ENCODE peak calls at places on chromosomes 4 and X, in five cellular contexts. I is aorta; N is ovary; J is CD8-positive, alpha-beta T cell; E is bronchial epithelial cell. U is an unnamed sample. For H3K27me3, the result is how much of the 10 kb centered on the place peaks cover.

GRCh38 chr4:65943076-65943475 is 272.8 kb upstream of the EPHA5 start:
- DNase-seq in I (no peak), N (no peak), J (no peak), E (peak), U (no peak)

GRCh38 chrX:18886344-18887161 is 97.4 kb downstream of the PHKA2 start:
- DNase-seq in I (peak), N (peak), J (peak), E (peak), U (peak)

GRCh38 chr4:11404431-11404830 is 24.3 kb downstream of the HS3ST1 start:
- DNase-seq in I (no peak), N (no peak), J (no peak), E (peak), U (no peak)

GRCh38 chrX:2898861-2899512 is 30.2 kb downstream of the ARSD start:
- DNase-seq in I (no peak), N (no peak), J (no peak), E (peak), U (no peak)

GRCh38 chr4:145613546-145614234 is 5.5 kb upstream of the MMAA start:
- DNase-seq in I (no peak), N (no peak), J (no peak), E (no peak), U (no peak)

GRCh38 chr4:145587088-145587487 is 32.1 kb upstream of the MMAA start:
- DNase-seq in I (no peak), N (no peak), J (no peak), E (no peak), U (no peak)

GRCh38 chrX:118480172-118480571 is 15.4 kb upstream of the DOCK11 start:
- DNase-seq in I (no peak), N (no peak), J (no peak), E (no peak), U (no peak)

GRCh38 chrX:111348363-111348927 is 63.5 kb downstream of the DCX start:
- DNase-seq in I (no peak), N (no peak), J (no peak), E (no peak), U (no peak)

GRCh38 chr4:127586922-127587571 is 45.7 kb upstream of the INTU start:
- DNase-seq in I (no peak), N (no peak), J (no peak), E (peak), U (no peak)

GRCh38 chr4:86706923-86707597 is 112.9 kb downstream of the PTPN13 start:
- DNase-seq in I (no peak), N (no peak), J (no peak), E (peak), U (no peak)

GRCh38 chr4:156945532-156945931 is 26.1 kb downstream of the PDGFC start:
- DNase-seq in I (no peak), N (no peak), J (no peak), E (peak), U (no peak)

GRCh38 chr4:38760915-38761314 is 21.9 kb downstream of the TLR10 start:
- DNase-seq in I (no peak), N (no peak), J (no peak), E (no peak), U (no peak)

GRCh38 chrX:23935116-23935515 is 27.3 kb downstream of the CXorf58 start:
- DNase-seq in I (no peak), N (no peak), J (no peak), E (no peak), U (no peak)

GRCh38 chr4:48139688-48140087 is 5.6 kb upstream of the TXK start:
- DNase-seq in I (no peak), N (no peak), J (peak), E (no peak), U (peak)

GRCh38 chr4:169225058-169225751 is 45.6 kb downstream of the SH3RF1 start:
- DNase-seq in I (no peak), N (no peak), J (no peak), E (peak), U (no peak)

GRCh38 chrX:5870238-5870637 is 358.4 kb downstream of the NLGN4X start:
- DNase-seq in I (no peak), N (no peak), J (no peak), E (no peak), U (no peak)

GRCh38 chr4:124483043-124483906 is 229.3 kb downstream of the ANKRD50 start:
- DNase-seq in I (no peak), N (no peak), J (no peak), E (no peak), U (no peak)

GRCh38 chr4:31059753-31060522 is 339.8 kb downstream of the PCDH7 start:
- DNase-seq in I (no peak), N (no peak), J (no peak), E (peak), U (no peak)

GRCh38 chrX:20294957-20295356 is 28.2 kb upstream of the RPS6KA3 start:
- DNase-seq in I (no peak), N (no peak), J (no peak), E (no peak), U (no peak)

GRCh38 chr4:186587416-186588018 is 32.1 kb upstream of the MTNR1A start:
- DNase-seq in I (peak), N (peak), J (peak), E (peak), U (peak)

GRCh38 chr4:109755656-109756055 is 25.8 kb upstream of the PLA2G12A start:
- DNase-seq in I (no peak), N (no peak), J (no peak), E (no peak), U (no peak)

GRCh38 chrX:75086731-75087195 is 69.3 kb downstream of the ABCB7 start:
- DNase-seq in I (no peak), N (no peak), J (no peak), E (no peak), U (no peak)

GRCh38 chr4:102438873-102439614 is 62.1 kb upstream of the NFKB1 start:
- DNase-seq in I (no peak), N (no peak), J (no peak), E (peak), U (no peak)

GRCh38 chr4:15702941-15703403 is at the start of gene BST1:
- DNase-seq in I (peak), N (peak), J (peak), E (peak), U (peak)

GRCh38 chrX:15679246-15679645 is 14.6 kb upstream of the CLTRN start:
- DNase-seq in I (no peak), N (peak), J (no peak), E (no peak), U (no peak)

GRCh38 chr4:15988222-15988621 is 25.2 kb upstream of the FGFBP2 start:
- DNase-seq in I (no peak), N (no peak), J (no peak), E (no peak), U (no peak)

GRCh38 chr4:1098311-1098925 is 14.9 kb downstream of the RNF212 start:
- DNase-seq in I (no peak), N (no peak), J (no peak), E (no peak), U (no peak)

GRCh38 chrX:49754238-49754857 is 58.6 kb upstream of the PAGE1 start:
- DNase-seq in I (no peak), N (peak), J (peak), E (peak), U (no peak)

GRCh38 chrX:30513284-30513683 is 64.3 kb downstream of the TASL start:
- DNase-seq in I (no peak), N (no peak), J (no peak), E (no peak), U (no peak)

GRCh38 chr4:158051401-158052235 is 121.2 kb downstream of the GASK1B start:
- DNase-seq in I (peak), N (no peak), J (no peak), E (no peak), U (no peak)

GRCh38 chr4:6884341-6884870 is 25.2 kb upstream of the TBC1D14 start:
- DNase-seq in I (no peak), N (no peak), J (no peak), E (no peak), U (no peak)

GRCh38 chr4:130210871-130211270 is 1114.9 kb downstream of the C4orf33 start:
- DNase-seq in I (no peak), N (no peak), J (no peak), E (peak), U (no peak)

GRCh38 chr4:10765386-10765785 is 80.8 kb upstream of the CLNK start:
- DNase-seq in I (no peak), N (no peak), J (no peak), E (no peak), U (no peak)

GRCh38 chr4:7831330-7831729 is 108.3 kb downstream of the AFAP1 start:
- DNase-seq in I (no peak), N (no peak), J (peak), E (peak), U (no peak)

GRCh38 chrX:119512145-119512800 is 44.0 kb downstream of the SLC25A5 start:
- DNase-seq in I (peak), N (peak), J (no peak), E (peak), U (no peak)

GRCh38 chr4:26320159-26320452 is 708 bp upstream of the RBPJ start:
- DNase-seq in I (no peak), N (no peak), J (no peak), E (peak), U (peak)

GRCh38 chrX:74924449-74925209 is 623 bp downstream of the NEXMIF start:
- DNase-seq in I (peak), N (peak), J (peak), E (peak), U (peak)

GRCh38 chr4:87053064-87053693 is 118.4 kb downstream of the AFF1 start:
- DNase-seq in I (no peak), N (no peak), J (no peak), E (no peak), U (no peak)

DNA sequence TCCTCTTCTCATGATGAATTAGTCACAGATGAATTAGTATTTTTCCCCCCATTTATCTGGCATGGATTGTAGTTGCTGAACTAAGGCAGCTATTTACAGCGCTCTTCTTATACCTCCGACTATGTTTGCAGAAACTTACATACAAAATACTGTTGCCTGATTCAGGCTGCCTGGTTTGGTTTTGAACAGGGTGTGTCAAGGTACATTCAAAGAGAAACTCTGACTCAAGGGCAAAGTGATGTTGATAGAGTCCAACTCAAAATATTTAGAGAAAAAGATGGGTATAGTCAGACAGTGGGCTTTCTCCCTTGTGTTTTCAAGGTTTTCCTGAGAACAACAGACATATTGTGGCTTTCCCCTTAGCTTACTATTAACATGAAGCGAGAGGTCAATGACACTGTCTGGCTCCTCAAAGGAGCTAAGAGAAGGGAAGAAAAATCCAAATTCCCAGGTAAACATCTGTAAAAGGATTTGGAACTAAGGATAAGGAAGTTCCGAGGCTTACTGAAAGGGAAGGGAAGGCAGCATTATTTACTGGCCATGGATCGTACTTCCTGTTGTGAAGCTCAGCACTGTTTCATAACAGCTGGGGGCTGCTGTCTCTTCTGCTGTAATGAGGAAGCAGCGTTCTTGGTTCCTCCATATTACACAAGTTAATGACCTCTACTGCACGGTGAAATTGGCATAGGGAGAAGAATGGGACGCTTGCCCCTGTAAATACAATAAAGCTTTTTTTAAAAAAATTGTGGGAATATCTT is 30.9 kb downstream of the FAM9C start:
- DNase-seq in I (no peak), N (no peak), J (no peak), E (no peak), U (no peak)
- H3K4me3 ChIP-seq in I (no peak), N (no peak), J (peak), E (no peak), U (no peak)

GRCh38 chr4:40585201-40585789 is 44.4 kb downstream of the RBM47 start:
- DNase-seq in I (no peak), N (no peak), J (no peak), E (no peak), U (no peak)

GRCh38 chr4:40583850-40584439 is 45.7 kb downstream of the RBM47 start:
- DNase-seq in I (no peak), N (no peak), J (no peak), E (no peak), U (no peak)

GRCh38 chr4:40586034-40586433 is 43.6 kb downstream of the RBM47 start:
- DNase-seq in I (no peak), N (no peak), J (no peak), E (peak), U (no peak)

GRCh38 chr4:40586729-40587128 is 42.9 kb downstream of the RBM47 start:
- DNase-seq in I (peak), N (no peak), J (no peak), E (no peak), U (no peak)

DNA sequence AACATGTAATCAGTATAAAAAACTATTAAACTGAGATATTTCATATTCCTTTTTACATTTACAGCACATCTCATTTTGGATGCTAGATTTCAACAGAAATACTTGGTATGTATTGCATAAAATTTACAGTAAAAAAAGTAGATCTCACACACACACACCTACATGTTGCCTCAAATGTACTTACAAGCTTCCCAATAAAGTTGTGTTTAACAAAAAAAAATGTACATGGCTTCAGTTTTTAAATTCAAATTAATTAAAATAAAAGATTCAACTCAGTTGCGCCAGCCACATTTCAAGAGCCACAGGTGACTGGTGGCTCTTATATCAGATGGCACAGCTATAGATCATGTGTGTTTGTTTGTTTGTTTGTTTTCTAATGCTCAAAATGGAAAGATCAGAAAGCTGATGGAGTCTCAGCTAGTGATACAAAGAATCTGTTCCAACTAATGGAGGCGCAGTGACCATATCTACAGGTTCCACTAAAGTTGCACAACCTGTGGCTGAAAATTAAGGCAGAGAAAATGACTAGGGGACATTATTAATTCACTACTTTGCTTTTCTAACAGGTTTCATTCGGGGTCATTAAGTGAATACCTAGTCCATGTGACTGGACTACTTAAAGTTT is 45.0 kb downstream of the RBM47 start:
- DNase-seq in I (no peak), N (no peak), J (no peak), E (no peak), U (no peak)
- H3K27me3 ChIP-seq in I (under half), N (under half), J (under half), E (under half), U (under half)

GRCh38 chrX:51976503-51976902 is 83.1 kb downstream of the MAGED1 start:
- DNase-seq in I (no peak), N (no peak), J (no peak), E (no peak), U (no peak)

GRCh38 chrX:51975811-51976210 is 82.4 kb downstream of the MAGED1 start:
- DNase-seq in I (no peak), N (no peak), J (no peak), E (no peak), U (no peak)

DNA sequence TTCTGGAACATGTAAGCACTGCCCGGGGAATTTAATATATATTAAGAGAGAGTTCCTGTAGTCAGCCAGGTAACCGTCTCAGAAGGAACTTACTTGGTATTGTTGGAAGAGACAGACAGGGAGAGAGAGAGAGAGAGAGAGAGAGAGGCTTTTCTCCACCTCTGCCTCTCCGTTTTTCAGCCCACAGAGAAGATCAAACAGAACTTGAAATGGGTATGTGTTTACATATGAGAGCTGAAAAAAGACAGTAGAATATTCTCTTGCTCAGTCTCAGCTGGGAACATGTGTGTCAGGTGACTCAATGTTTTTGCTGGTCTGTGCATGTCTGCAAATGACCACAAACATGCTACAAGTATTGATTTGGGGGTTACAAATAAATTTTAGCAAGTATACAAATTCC is 81.9 kb downstream of the MAGED1 start:
- DNase-seq in I (no peak), N (no peak), J (no peak), E (peak), U (no peak)
- H3K4me3 ChIP-seq in I (no peak), N (no peak), J (no peak), E (no peak), U (no peak)

DNA sequence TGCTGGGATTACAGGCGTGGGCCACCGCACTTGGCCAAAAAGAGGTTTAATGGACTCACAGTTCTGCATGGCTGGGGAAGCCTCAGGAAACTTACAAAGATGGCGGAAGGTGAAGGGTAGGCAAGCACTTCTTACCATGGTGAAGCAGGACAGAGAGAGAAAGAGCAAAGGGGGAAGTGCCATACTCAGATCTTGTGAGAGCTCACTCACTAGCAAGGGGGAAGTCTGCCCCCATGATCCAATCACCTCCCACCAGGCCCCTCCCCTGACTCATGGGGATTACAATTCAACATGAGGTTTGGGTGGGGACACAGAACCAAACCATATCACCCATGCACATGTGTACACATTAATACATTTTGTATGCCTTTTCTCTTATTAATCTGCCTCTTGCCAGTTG is 77.1 kb upstream of the HSD17B10 start:
- DNase-seq in I (no peak), N (no peak), J (no peak), E (no peak), U (no peak)
- H3K27me3 ChIP-seq in I (under half), N (under half), J (under half), E (under half), U (under half)

GRCh38 chrX:39688576-39689373 is 409.0 kb downstream of the BCOR start:
- DNase-seq in I (peak), N (peak), J (no peak), E (peak), U (peak)

GRCh38 chrX:39691724-39692123 is 406.0 kb downstream of the BCOR start:
- DNase-seq in I (no peak), N (no peak), J (no peak), E (no peak), U (no peak)

GRCh38 chrX:39689374-39690104 is 408.2 kb downstream of the BCOR start:
- DNase-seq in I (no peak), N (no peak), J (no peak), E (no peak), U (no peak)

GRCh38 chrX:39690541-39691415 is 407.0 kb downstream of the BCOR start:
- DNase-seq in I (no peak), N (no peak), J (no peak), E (no peak), U (no peak)

DNA sequence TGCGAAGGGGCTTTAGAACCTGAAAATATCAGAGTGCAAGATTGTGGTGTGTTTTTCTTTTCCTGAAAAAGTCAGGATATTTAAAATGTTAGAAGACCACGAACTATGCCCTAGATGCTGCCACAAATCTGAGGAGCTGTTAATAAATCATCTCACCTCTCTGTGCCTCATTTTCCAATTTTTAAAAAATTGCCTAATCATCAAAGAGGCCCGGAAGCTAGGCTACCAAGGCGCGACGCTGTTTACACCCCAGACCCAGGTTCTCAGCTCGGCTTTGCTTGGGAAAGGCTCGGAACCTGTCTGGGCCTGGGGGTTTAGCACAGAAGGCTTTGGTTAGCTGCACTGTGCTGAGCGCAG is 409.6 kb downstream of the BCOR start:
- DNase-seq in I (no peak), N (no peak), J (no peak), E (no peak), U (no peak)
- H3K4me3 ChIP-seq in I (no peak), N (peak), J (no peak), E (peak), U (no peak)

GRCh38 chrX:134628663-134629062 is 29.6 kb downstream of the PLAC1 start:
- DNase-seq in I (no peak), N (no peak), J (no peak), E (no peak), U (no peak)
- H3K27me3 ChIP-seq in I (under half), N (under half), J (under half), E (under half), U (under half)

GRCh38 chr4:5706486-5707290 is 1.7 kb downstream of the EVC2 start:
- DNase-seq in I (no peak), N (no peak), J (no peak), E (no peak), U (no peak)
- H3K4me3 ChIP-seq in I (no peak), N (no peak), J (no peak), E (no peak), U (no peak)

GRCh38 chr4:121070274-121070673 is 2.1 kb downstream of the NDNF start:
- DNase-seq in I (no peak), N (peak), J (no peak), E (no peak), U (no peak)
- H3K27me3 ChIP-seq in I (under half), N (under half), J (under half), E (under half), U (under half)

U was measured in dorsolateral prefrontal cortex.